ENCODE peak calls at places on chromosome 21, in five cellular contexts. H, Z, W, Q and N are unnamed samples.

GRCh38 chr21:43688906-43689305 is 29.5 kb downstream of the RRP1B start:
- DNase-seq in H (no peak), Q (no peak), W (no peak), Z (no peak), N (no peak)

GRCh38 chr21:26117972-26118367 is 52.6 kb downstream of the APP start:
- DNase-seq in H (no peak), Z (no peak), Q (no peak), W (no peak), N (no peak)

GRCh38 chr21:45388611-45389296 is 16.2 kb upstream of the COL18A1 start:
- DNase-seq in Z (peak; percentile 14), W (no peak), Q (no peak), H (no peak), N (no peak)

GRCh38 chr21:41506526-41507520 is 1.1 kb downstream of the TMPRSS2 start:
- DNase-seq in Z (peak; percentile 51), H (peak; percentile 64), W (peak; percentile 59), Q (no peak), N (no peak)

GRCh38 chr21:34908424-34909055 is 140.6 kb downstream of the RUNX1 start:
- DNase-seq in Q (peak; percentile 70), H (peak; percentile 23), Z (peak; percentile 45), W (no peak), N (peak; percentile 90)

GRCh38 chr21:37164742-37165141 is 91.7 kb downstream of the TTC3 start:
- DNase-seq in Q (peak; percentile 42), W (no peak), H (no peak), Z (no peak), N (no peak)

GRCh38 chr21:46154955-46155513 is 345 bp downstream of the FTCD start:
- DNase-seq in W (peak; percentile 24), Z (no peak), Q (no peak), H (no peak), N (no peak)

GRCh38 chr21:15250384-15250783 is 185.6 kb upstream of the NRIP1 start:
- DNase-seq in Z (no peak), H (no peak), W (no peak), Q (no peak), N (no peak)

GRCh38 chr21:38938343-38938742 is 132.6 kb downstream of the ETS2 start:
- DNase-seq in H (no peak), Z (no peak), Q (peak; percentile 55), W (no peak), N (no peak)

GRCh38 chr21:39127506-39127905 is 55.7 kb downstream of the PSMG1 start:
- DNase-seq in Z (no peak), H (no peak), W (peak; percentile 51), Q (no peak), N (no peak)

GRCh38 chr21:45439171-45439872 is 34.4 kb downstream of the COL18A1 start:
- DNase-seq in W (peak; percentile 86), Z (peak; percentile 57), Q (peak; percentile 93), H (peak; percentile 71), N (peak; percentile 59)

GRCh38 chr21:37914211-37914900 is 1.9 kb downstream of the KCNJ6 start:
- DNase-seq in W (peak; percentile 84), Z (no peak), Q (peak; percentile 2), H (no peak), N (no peak)

GRCh38 chr21:29155118-29155932 is 24.9 kb downstream of the MAP3K7CL start:
- DNase-seq in Z (no peak), Q (peak; percentile 93), H (peak; percentile 6), W (peak; percentile 49), N (no peak)

GRCh38 chr21:44784810-44785209 is 16.8 kb downstream of the UBE2G2 start:
- DNase-seq in W (no peak), Q (no peak), H (no peak), Z (no peak), N (no peak)

GRCh38 chr21:18248171-18248570 is 3.5 kb downstream of the CHODL start:
- DNase-seq in Z (no peak), W (no peak), Q (no peak), H (no peak), N (no peak)

GRCh38 chr21:27192286-27192685 is 225.4 kb upstream of the ADAMTS5 start:
- DNase-seq in H (no peak), Q (no peak), W (no peak), Z (no peak), N (no peak)

GRCh38 chr21:32991299-32991850 is 34.4 kb upstream of the OLIG2 start:
- DNase-seq in W (no peak), Q (no peak), H (no peak), Z (no peak), N (no peak)

GRCh38 chr21:34606051-34606450 is 8.9 kb downstream of the RCAN1 start:
- DNase-seq in H (no peak), W (no peak), Q (no peak), Z (no peak), N (no peak)

GRCh38 chr21:36388835-36389234 is 3.6 kb downstream of the CHAF1B start:
- DNase-seq in W (peak; percentile 64), H (no peak), Q (peak; percentile 43), Z (no peak), N (no peak)

GRCh38 chr21:39142972-39143371 is 40.3 kb downstream of the PSMG1 start:
- DNase-seq in Z (no peak), H (no peak), W (no peak), Q (no peak), N (no peak)

GRCh38 chr21:41593784-41594138 is 85.8 kb upstream of the TMPRSS2 start:
- DNase-seq in Q (no peak), W (no peak), Z (no peak), H (peak; percentile 95), N (no peak)

GRCh38 chr21:44618504-44618903 is 6.6 kb downstream of the KRTAP10-8 start:
- DNase-seq in W (peak; percentile 68), H (peak; percentile 48), Z (no peak), Q (peak; percentile 4), N (peak; percentile 16)

GRCh38 chr21:33403128-33403785 is at the start of gene IFNGR2:
- DNase-seq in H (no peak), W (no peak), Q (peak; percentile 52), Z (no peak), N (no peak)

GRCh38 chr21:38384675-38385074 is 113.6 kb downstream of the ERG start:
- DNase-seq in H (no peak), W (no peak), Z (no peak), Q (no peak), N (no peak)

GRCh38 chr21:29943885-29944284 is 4.1 kb upstream of the GRIK1 start:
- DNase-seq in Q (no peak), H (no peak), W (no peak), Z (no peak), N (no peak)

GRCh38 chr21:28111151-28111619 is 881.5 kb downstream of the LTN1 start:
- DNase-seq in Q (peak; percentile 99), H (no peak), Z (peak; percentile 41), W (no peak), N (no peak)

GRCh38 chr21:44969965-44970755 is 30.3 kb downstream of the SLX9 start:
- DNase-seq in W (no peak), Q (no peak), Z (no peak), H (no peak), N (no peak)

GRCh38 chr21:15616864-15617574 is 112.8 kb upstream of the USP25 start:
- DNase-seq in Z (no peak), H (no peak), W (no peak), Q (peak; percentile 63), N (no peak)

GRCh38 chr21:32844653-32845443 is 73.3 kb upstream of the PAXBP1 start:
- DNase-seq in Q (peak; percentile 62), Z (no peak), W (no peak), H (peak; percentile 57), N (no peak)

GRCh38 chr21:45655071-45655470 is 11.5 kb downstream of the PCBP3 start:
- DNase-seq in Q (peak; percentile 91), W (no peak), Z (no peak), H (no peak), N (no peak)

GRCh38 chr21:40706161-40706560 is 140.8 kb downstream of the DSCAM start:
- DNase-seq in Q (no peak), H (no peak), Z (no peak), W (no peak), N (no peak)

GRCh38 chr21:38377165-38378093 is 120.6 kb downstream of the KCNJ15 start:
- DNase-seq in W (no peak), Z (no peak), H (no peak), Q (no peak), N (no peak)

GRCh38 chr21:35458406-35458805 is 409.3 kb upstream of the RUNX1 start:
- DNase-seq in H (no peak), W (no peak), Z (no peak), Q (no peak), N (no peak)